ENCODE peak calls at places on chromosomes 11 and 22, in eight cellular contexts. One of them, this sample, is unnamed.

GRCh38 chr11:121534131-121535093 is 81.6 kb upstream of the SORL1-AS1 start:
- DNase-seq in HS-5: no peak
- DNase-seq in NCI-H460: no peak
- DNase-seq in stimulated activated CD4-positive, alpha-beta T cell treated with anti-CD3 and anti-CD28 coated beads, Interleukin-15, amount 100 ng/mL, for 24 hours: no peak
- DNase-seq in kidney epithelial cell: no peak
- DNase-seq in iPS DF 6.9: no peak
- DNase-seq in activated CD4-positive, alpha-beta T cell treated with anti-CD3 and anti-CD28 coated beads for 1 hour: no peak
- DNase-seq in HTR-8/SVneo: no peak
- DNase-seq in this sample: no peak

GRCh38 chr22:49487950-49488349 is 339.7 kb downstream of the BRD1 start:
- DNase-seq in HS-5: no peak
- DNase-seq in NCI-H460: no peak
- DNase-seq in stimulated activated CD4-positive, alpha-beta T cell treated with anti-CD3 and anti-CD28 coated beads, Interleukin-15, amount 100 ng/mL, for 24 hours: no peak
- DNase-seq in kidney epithelial cell: no peak
- DNase-seq in iPS DF 6.9: no peak
- DNase-seq in activated CD4-positive, alpha-beta T cell treated with anti-CD3 and anti-CD28 coated beads for 1 hour: no peak
- DNase-seq in HTR-8/SVneo: no peak
- DNase-seq in this sample: no peak

GRCh38 chr22:46935506-46936377 is 173.3 kb downstream of the TBC1D22A start:
- DNase-seq in HS-5: no peak
- DNase-seq in NCI-H460: no peak
- DNase-seq in stimulated activated CD4-positive, alpha-beta T cell treated with anti-CD3 and anti-CD28 coated beads, Interleukin-15, amount 100 ng/mL, for 24 hours: no peak
- DNase-seq in kidney epithelial cell: no peak
- DNase-seq in iPS DF 6.9: no peak
- DNase-seq in activated CD4-positive, alpha-beta T cell treated with anti-CD3 and anti-CD28 coated beads for 1 hour: no peak
- DNase-seq in HTR-8/SVneo: no peak
- DNase-seq in this sample: peak; percentile 90

GRCh38 chr22:36285545-36285944 is 32.6 kb downstream of the APOL1 start:
- DNase-seq in HS-5: no peak
- DNase-seq in NCI-H460: no peak
- DNase-seq in stimulated activated CD4-positive, alpha-beta T cell treated with anti-CD3 and anti-CD28 coated beads, Interleukin-15, amount 100 ng/mL, for 24 hours: no peak
- DNase-seq in kidney epithelial cell: no peak
- DNase-seq in iPS DF 6.9: no peak
- DNase-seq in activated CD4-positive, alpha-beta T cell treated with anti-CD3 and anti-CD28 coated beads for 1 hour: no peak
- DNase-seq in HTR-8/SVneo: no peak
- DNase-seq in this sample: peak; percentile 45

GRCh38 chr11:112398798-112399197 is 138.1 kb upstream of the PLET1 start:
- DNase-seq in HS-5: no peak
- DNase-seq in NCI-H460: no peak
- DNase-seq in stimulated activated CD4-positive, alpha-beta T cell treated with anti-CD3 and anti-CD28 coated beads, Interleukin-15, amount 100 ng/mL, for 24 hours: no peak
- DNase-seq in kidney epithelial cell: no peak
- DNase-seq in iPS DF 6.9: no peak
- DNase-seq in activated CD4-positive, alpha-beta T cell treated with anti-CD3 and anti-CD28 coated beads for 1 hour: no peak
- DNase-seq in HTR-8/SVneo: no peak
- DNase-seq in this sample: no peak

GRCh38 chr11:68003846-68004550 is at the start of gene UNC93B1:
- DNase-seq in HS-5: no peak
- DNase-seq in NCI-H460: peak; percentile 77
- DNase-seq in stimulated activated CD4-positive, alpha-beta T cell treated with anti-CD3 and anti-CD28 coated beads, Interleukin-15, amount 100 ng/mL, for 24 hours: peak; percentile 91
- DNase-seq in kidney epithelial cell: peak; percentile 45
- DNase-seq in iPS DF 6.9: no peak
- DNase-seq in activated CD4-positive, alpha-beta T cell treated with anti-CD3 and anti-CD28 coated beads for 1 hour: peak; percentile 66
- DNase-seq in HTR-8/SVneo: peak; percentile 93
- DNase-seq in this sample: peak; percentile 96

GRCh38 chr22:29343313-29343805 is 27.9 kb upstream of the RASL10A start:
- DNase-seq in HS-5: no peak
- DNase-seq in NCI-H460: no peak
- DNase-seq in stimulated activated CD4-positive, alpha-beta T cell treated with anti-CD3 and anti-CD28 coated beads, Interleukin-15, amount 100 ng/mL, for 24 hours: no peak
- DNase-seq in kidney epithelial cell: no peak
- DNase-seq in iPS DF 6.9: no peak
- DNase-seq in activated CD4-positive, alpha-beta T cell treated with anti-CD3 and anti-CD28 coated beads for 1 hour: no peak
- DNase-seq in HTR-8/SVneo: no peak
- DNase-seq in this sample: no peak

GRCh38 chr22:19747574-19747973 is 13.0 kb upstream of the TBX1 start:
- DNase-seq in HS-5: no peak
- DNase-seq in NCI-H460: no peak
- DNase-seq in stimulated activated CD4-positive, alpha-beta T cell treated with anti-CD3 and anti-CD28 coated beads, Interleukin-15, amount 100 ng/mL, for 24 hours: no peak
- DNase-seq in kidney epithelial cell: no peak
- DNase-seq in iPS DF 6.9: no peak
- DNase-seq in activated CD4-positive, alpha-beta T cell treated with anti-CD3 and anti-CD28 coated beads for 1 hour: no peak
- DNase-seq in HTR-8/SVneo: no peak
- DNase-seq in this sample: no peak

GRCh38 chr11:71183878-71184277 is 68.5 kb downstream of the SHANK2 start:
- DNase-seq in HS-5: no peak
- DNase-seq in NCI-H460: no peak
- DNase-seq in stimulated activated CD4-positive, alpha-beta T cell treated with anti-CD3 and anti-CD28 coated beads, Interleukin-15, amount 100 ng/mL, for 24 hours: no peak
- DNase-seq in kidney epithelial cell: no peak
- DNase-seq in iPS DF 6.9: no peak
- DNase-seq in activated CD4-positive, alpha-beta T cell treated with anti-CD3 and anti-CD28 coated beads for 1 hour: no peak
- DNase-seq in HTR-8/SVneo: no peak
- DNase-seq in this sample: no peak

GRCh38 chr22:46815132-46815531 is 52.7 kb downstream of the TBC1D22A start:
- DNase-seq in HS-5: no peak
- DNase-seq in NCI-H460: no peak
- DNase-seq in stimulated activated CD4-positive, alpha-beta T cell treated with anti-CD3 and anti-CD28 coated beads, Interleukin-15, amount 100 ng/mL, for 24 hours: no peak
- DNase-seq in kidney epithelial cell: no peak
- DNase-seq in iPS DF 6.9: no peak
- DNase-seq in activated CD4-positive, alpha-beta T cell treated with anti-CD3 and anti-CD28 coated beads for 1 hour: no peak
- DNase-seq in HTR-8/SVneo: no peak
- DNase-seq in this sample: no peak

GRCh38 chr22:22914726-22915669 is 27.4 kb downstream of the IGLL5 start:
- DNase-seq in HS-5: no peak
- DNase-seq in NCI-H460: no peak
- DNase-seq in stimulated activated CD4-positive, alpha-beta T cell treated with anti-CD3 and anti-CD28 coated beads, Interleukin-15, amount 100 ng/mL, for 24 hours: no peak
- DNase-seq in kidney epithelial cell: no peak
- DNase-seq in iPS DF 6.9: no peak
- DNase-seq in activated CD4-positive, alpha-beta T cell treated with anti-CD3 and anti-CD28 coated beads for 1 hour: no peak
- DNase-seq in HTR-8/SVneo: no peak
- DNase-seq in this sample: no peak

GRCh38 chr22:43314611-43315010 is 28.6 kb downstream of the SCUBE1 start:
- DNase-seq in HS-5: no peak
- DNase-seq in NCI-H460: no peak
- DNase-seq in stimulated activated CD4-positive, alpha-beta T cell treated with anti-CD3 and anti-CD28 coated beads, Interleukin-15, amount 100 ng/mL, for 24 hours: no peak
- DNase-seq in kidney epithelial cell: no peak
- DNase-seq in iPS DF 6.9: no peak
- DNase-seq in activated CD4-positive, alpha-beta T cell treated with anti-CD3 and anti-CD28 coated beads for 1 hour: no peak
- DNase-seq in HTR-8/SVneo: no peak
- DNase-seq in this sample: no peak

GRCh38 chr11:66285250-66285947 is 3.5 kb downstream of the YIF1A start:
- DNase-seq in HS-5: no peak
- DNase-seq in NCI-H460: no peak
- DNase-seq in stimulated activated CD4-positive, alpha-beta T cell treated with anti-CD3 and anti-CD28 coated beads, Interleukin-15, amount 100 ng/mL, for 24 hours: no peak
- DNase-seq in kidney epithelial cell: no peak
- DNase-seq in iPS DF 6.9: no peak
- DNase-seq in activated CD4-positive, alpha-beta T cell treated with anti-CD3 and anti-CD28 coated beads for 1 hour: no peak
- DNase-seq in HTR-8/SVneo: no peak
- DNase-seq in this sample: no peak

GRCh38 chr11:126585388-126586302 is 230.2 kb downstream of the ST3GAL4 start:
- DNase-seq in HS-5: peak; percentile 89
- DNase-seq in NCI-H460: peak; percentile 70
- DNase-seq in stimulated activated CD4-positive, alpha-beta T cell treated with anti-CD3 and anti-CD28 coated beads, Interleukin-15, amount 100 ng/mL, for 24 hours: no peak
- DNase-seq in kidney epithelial cell: peak; percentile 64
- DNase-seq in iPS DF 6.9: no peak
- DNase-seq in activated CD4-positive, alpha-beta T cell treated with anti-CD3 and anti-CD28 coated beads for 1 hour: no peak
- DNase-seq in HTR-8/SVneo: peak; percentile 75
- DNase-seq in this sample: peak; percentile 49

GRCh38 chr11:106133529-106133928 is 56.1 kb downstream of the AASDHPPT start:
- DNase-seq in HS-5: no peak
- DNase-seq in NCI-H460: no peak
- DNase-seq in stimulated activated CD4-positive, alpha-beta T cell treated with anti-CD3 and anti-CD28 coated beads, Interleukin-15, amount 100 ng/mL, for 24 hours: no peak
- DNase-seq in kidney epithelial cell: no peak
- DNase-seq in iPS DF 6.9: no peak
- DNase-seq in activated CD4-positive, alpha-beta T cell treated with anti-CD3 and anti-CD28 coated beads for 1 hour: no peak
- DNase-seq in HTR-8/SVneo: no peak
- DNase-seq in this sample: no peak

GRCh38 chr22:30810105-30810504 is 115.4 kb downstream of the OSBP2 start:
- DNase-seq in HS-5: no peak
- DNase-seq in NCI-H460: no peak
- DNase-seq in stimulated activated CD4-positive, alpha-beta T cell treated with anti-CD3 and anti-CD28 coated beads, Interleukin-15, amount 100 ng/mL, for 24 hours: peak; percentile 14
- DNase-seq in kidney epithelial cell: no peak
- DNase-seq in iPS DF 6.9: no peak
- DNase-seq in activated CD4-positive, alpha-beta T cell treated with anti-CD3 and anti-CD28 coated beads for 1 hour: no peak
- DNase-seq in HTR-8/SVneo: no peak
- DNase-seq in this sample: no peak

GRCh38 chr11:66221726-66222236 is 46.7 kb upstream of the RAB1B start:
- DNase-seq in HS-5: no peak
- DNase-seq in NCI-H460: no peak
- DNase-seq in stimulated activated CD4-positive, alpha-beta T cell treated with anti-CD3 and anti-CD28 coated beads, Interleukin-15, amount 100 ng/mL, for 24 hours: peak; percentile 12
- DNase-seq in kidney epithelial cell: no peak
- DNase-seq in iPS DF 6.9: no peak
- DNase-seq in activated CD4-positive, alpha-beta T cell treated with anti-CD3 and anti-CD28 coated beads for 1 hour: no peak
- DNase-seq in HTR-8/SVneo: no peak
- DNase-seq in this sample: peak; percentile 42

GRCh38 chr11:65288706-65289536 is 25.7 kb upstream of the CDC42EP2 start:
- DNase-seq in HS-5: no peak
- DNase-seq in NCI-H460: no peak
- DNase-seq in stimulated activated CD4-positive, alpha-beta T cell treated with anti-CD3 and anti-CD28 coated beads, Interleukin-15, amount 100 ng/mL, for 24 hours: no peak
- DNase-seq in kidney epithelial cell: no peak
- DNase-seq in iPS DF 6.9: no peak
- DNase-seq in activated CD4-positive, alpha-beta T cell treated with anti-CD3 and anti-CD28 coated beads for 1 hour: no peak
- DNase-seq in HTR-8/SVneo: no peak
- DNase-seq in this sample: no peak

GRCh38 chr22:29018293-29019189 is 43.1 kb downstream of the C22orf31 start:
- DNase-seq in HS-5: no peak
- DNase-seq in NCI-H460: no peak
- DNase-seq in stimulated activated CD4-positive, alpha-beta T cell treated with anti-CD3 and anti-CD28 coated beads, Interleukin-15, amount 100 ng/mL, for 24 hours: no peak
- DNase-seq in kidney epithelial cell: no peak
- DNase-seq in iPS DF 6.9: no peak
- DNase-seq in activated CD4-positive, alpha-beta T cell treated with anti-CD3 and anti-CD28 coated beads for 1 hour: no peak
- DNase-seq in HTR-8/SVneo: no peak
- DNase-seq in this sample: no peak

GRCh38 chr11:113715882-113716625 is 9.9 kb upstream of the TMPRSS5 start:
- DNase-seq in HS-5: no peak
- DNase-seq in NCI-H460: no peak
- DNase-seq in stimulated activated CD4-positive, alpha-beta T cell treated with anti-CD3 and anti-CD28 coated beads, Interleukin-15, amount 100 ng/mL, for 24 hours: no peak
- DNase-seq in kidney epithelial cell: no peak
- DNase-seq in iPS DF 6.9: no peak
- DNase-seq in activated CD4-positive, alpha-beta T cell treated with anti-CD3 and anti-CD28 coated beads for 1 hour: no peak
- DNase-seq in HTR-8/SVneo: no peak
- DNase-seq in this sample: no peak

GRCh38 chr11:14374922-14375630 is 16.1 kb upstream of the RRAS2 start:
- DNase-seq in HS-5: no peak
- DNase-seq in NCI-H460: no peak
- DNase-seq in stimulated activated CD4-positive, alpha-beta T cell treated with anti-CD3 and anti-CD28 coated beads, Interleukin-15, amount 100 ng/mL, for 24 hours: no peak
- DNase-seq in kidney epithelial cell: no peak
- DNase-seq in iPS DF 6.9: no peak
- DNase-seq in activated CD4-positive, alpha-beta T cell treated with anti-CD3 and anti-CD28 coated beads for 1 hour: no peak
- DNase-seq in HTR-8/SVneo: no peak
- DNase-seq in this sample: no peak

GRCh38 chr22:21841422-21841821 is 26.0 kb downstream of the MAPK1 start:
- DNase-seq in HS-5: no peak
- DNase-seq in NCI-H460: no peak
- DNase-seq in stimulated activated CD4-positive, alpha-beta T cell treated with anti-CD3 and anti-CD28 coated beads, Interleukin-15, amount 100 ng/mL, for 24 hours: no peak
- DNase-seq in kidney epithelial cell: no peak
- DNase-seq in iPS DF 6.9: no peak
- DNase-seq in activated CD4-positive, alpha-beta T cell treated with anti-CD3 and anti-CD28 coated beads for 1 hour: no peak
- DNase-seq in HTR-8/SVneo: no peak
- DNase-seq in this sample: no peak

GRCh38 chr11:69948256-69949141 is 129.3 kb upstream of the FGF3 start:
- DNase-seq in HS-5: no peak
- DNase-seq in NCI-H460: no peak
- DNase-seq in stimulated activated CD4-positive, alpha-beta T cell treated with anti-CD3 and anti-CD28 coated beads, Interleukin-15, amount 100 ng/mL, for 24 hours: no peak
- DNase-seq in kidney epithelial cell: peak; percentile 37
- DNase-seq in iPS DF 6.9: no peak
- DNase-seq in activated CD4-positive, alpha-beta T cell treated with anti-CD3 and anti-CD28 coated beads for 1 hour: no peak
- DNase-seq in HTR-8/SVneo: peak; percentile 47
- DNase-seq in this sample: peak; percentile 86

GRCh38 chr22:19518568-19519030 is 5.6 kb downstream of the CLDN5 start:
- DNase-seq in HS-5: no peak
- DNase-seq in NCI-H460: no peak
- DNase-seq in stimulated activated CD4-positive, alpha-beta T cell treated with anti-CD3 and anti-CD28 coated beads, Interleukin-15, amount 100 ng/mL, for 24 hours: no peak
- DNase-seq in kidney epithelial cell: no peak
- DNase-seq in iPS DF 6.9: no peak
- DNase-seq in activated CD4-positive, alpha-beta T cell treated with anti-CD3 and anti-CD28 coated beads for 1 hour: no peak
- DNase-seq in HTR-8/SVneo: no peak
- DNase-seq in this sample: no peak

GRCh38 chr11:18650859-18651557 is 16.9 kb upstream of the SPTY2D1 start:
- DNase-seq in HS-5: no peak
- DNase-seq in NCI-H460: peak; percentile 53
- DNase-seq in stimulated activated CD4-positive, alpha-beta T cell treated with anti-CD3 and anti-CD28 coated beads, Interleukin-15, amount 100 ng/mL, for 24 hours: peak; percentile 53
- DNase-seq in kidney epithelial cell: no peak
- DNase-seq in iPS DF 6.9: peak; percentile 55
- DNase-seq in activated CD4-positive, alpha-beta T cell treated with anti-CD3 and anti-CD28 coated beads for 1 hour: no peak
- DNase-seq in HTR-8/SVneo: no peak
- DNase-seq in this sample: no peak

GRCh38 chr11:35030716-35031213 is 108.2 kb upstream of the CD44 start:
- DNase-seq in HS-5: peak; percentile 93
- DNase-seq in NCI-H460: peak; percentile 86
- DNase-seq in stimulated activated CD4-positive, alpha-beta T cell treated with anti-CD3 and anti-CD28 coated beads, Interleukin-15, amount 100 ng/mL, for 24 hours: peak; percentile 48
- DNase-seq in kidney epithelial cell: peak; percentile 92
- DNase-seq in iPS DF 6.9: no peak
- DNase-seq in activated CD4-positive, alpha-beta T cell treated with anti-CD3 and anti-CD28 coated beads for 1 hour: no peak
- DNase-seq in HTR-8/SVneo: peak; percentile 75
- DNase-seq in this sample: peak; percentile 60

This sample was measured in Peyer's patch.